ENCODE peak calls at places on chromosomes 6 and 20, in five cellular contexts. I, F, W, C and A are unnamed samples.

GRCh38 chr6:80641591-80641990 is 535.1 kb downstream of the BCKDHB start:
- DNase-seq in I (peak; percentile 66), F (no peak), W (no peak), C (no peak), A (no peak)

GRCh38 chr6:4550227-4550597 is 226.0 kb upstream of the CDYL start:
- DNase-seq in W (no peak), I (no peak), C (no peak), F (no peak), A (no peak)

GRCh38 chr6:111681856-111682255 is 76.2 kb upstream of the TRAF3IP2 start:
- DNase-seq in I (no peak), W (no peak), C (no peak), F (no peak), A (no peak)

GRCh38 chr20:51144476-51144875 is 121.6 kb upstream of the KCNG1 start:
- DNase-seq in F (no peak), W (no peak), I (no peak), C (no peak), A (no peak)

GRCh38 chr20:32179515-32179914 is 28.0 kb downstream of the PLAGL2 start:
- DNase-seq in C (no peak), W (no peak), I (no peak), F (no peak), A (no peak)

GRCh38 chr6:131036616-131037015 is 26.4 kb downstream of the EPB41L2 start:
- DNase-seq in C (no peak), W (no peak), F (no peak), I (no peak), A (no peak)

GRCh38 chr6:104625536-104625935 is 234.2 kb downstream of the HACE1 start:
- DNase-seq in C (no peak), W (no peak), I (peak; percentile 91), F (no peak), A (peak; percentile 46)

GRCh38 chr6:157376706-157377230 is 4.2 kb upstream of the ZDHHC14 start:
- DNase-seq in F (no peak), W (no peak), C (no peak), I (no peak), A (no peak)

GRCh38 chr6:150924808-150925654 is 59.5 kb downstream of the MTHFD1L start:
- DNase-seq in F (no peak), I (peak; percentile 48), C (no peak), W (no peak), A (no peak)

GRCh38 chr20:891121-892080 is 24.7 kb downstream of the ANGPT4 start:
- DNase-seq in W (no peak), C (no peak), F (no peak), I (no peak), A (peak; percentile 93)

GRCh38 chr6:40349566-40350192 is 237.5 kb downstream of the LRFN2 start:
- DNase-seq in F (no peak), I (no peak), W (no peak), C (no peak), A (no peak)

GRCh38 chr6:17054647-17055046 is 47.2 kb upstream of the STMND1 start:
- DNase-seq in C (no peak), W (no peak), I (no peak), F (no peak), A (no peak)

GRCh38 chr6:163745566-163746400 is 331.3 kb downstream of the QKI start:
- DNase-seq in W (peak; percentile 79), F (no peak), C (no peak), I (peak; percentile 98), A (peak; percentile 99)

GRCh38 chr6:90413396-90413795 is 116.8 kb upstream of the BACH2 start:
- DNase-seq in C (no peak), F (no peak), W (no peak), I (no peak), A (no peak)

GRCh38 chr6:107732461-107732860 is 91.7 kb downstream of the SCML4 start:
- DNase-seq in I (no peak), W (no peak), C (no peak), F (no peak), A (no peak)

GRCh38 chr20:43994486-43995100 is 79.9 kb downstream of the TOX2 start:
- DNase-seq in C (no peak), I (peak; percentile 21), W (no peak), F (no peak), A (no peak)

GRCh38 chr6:80268865-80269264 is 162.4 kb downstream of the BCKDHB start:
- DNase-seq in W (no peak), F (no peak), C (no peak), I (no peak), A (no peak)

GRCh38 chr6:46347669-46348068 is 143.6 kb downstream of the RCAN2 start:
- DNase-seq in C (no peak), I (no peak), F (no peak), W (no peak), A (no peak)

GRCh38 chr6:17938885-17939284 is 48.5 kb downstream of the KIF13A start:
- DNase-seq in W (no peak), F (no peak), I (no peak), C (no peak), A (no peak)

GRCh38 chr6:149268768-149269167 is 48.7 kb upstream of the TAB2 start:
- DNase-seq in C (no peak), I (peak; percentile 49), F (no peak), W (peak; percentile 12), A (no peak)

GRCh38 chr6:12844284-12845223 is 128.0 kb downstream of the PHACTR1 start:
- DNase-seq in F (no peak), W (peak; percentile 32), C (peak; percentile 22), I (peak; percentile 3), A (peak; percentile 11)

GRCh38 chr6:129516005-129516404 is 194.0 kb downstream of the ARHGAP18 start:
- DNase-seq in C (no peak), I (no peak), W (no peak), F (no peak), A (no peak)

GRCh38 chr20:38889050-38889449 is 37.2 kb upstream of the FAM83D start:
- DNase-seq in F (no peak), I (no peak), W (no peak), C (no peak), A (no peak)

GRCh38 chr20:57104711-57105110 is 161.7 kb downstream of the BMP7 start:
- DNase-seq in F (no peak), W (no peak), C (no peak), I (no peak), A (no peak)

GRCh38 chr6:26286168-26286854 is 78.7 kb upstream of the BTN3A2 start:
- DNase-seq in F (peak; percentile 59), I (peak; percentile 42), W (peak; percentile 63), C (peak; percentile 16), A (peak; percentile 80)

GRCh38 chr6:157486632-157487031 is 105.6 kb downstream of the ZDHHC14 start:
- DNase-seq in W (no peak), I (no peak), C (no peak), F (no peak), A (no peak)

GRCh38 chr6:68958327-68958726 is 323.2 kb downstream of the ADGRB3 start:
- DNase-seq in F (no peak), C (no peak), I (no peak), W (peak; percentile 3), A (peak; percentile 21)

GRCh38 chr6:170031096-170031471 is 259.8 kb downstream of the DLL1 start:
- DNase-seq in W (no peak), C (no peak), I (no peak), F (no peak), A (no peak)

GRCh38 chr6:21953831-21954801 is 342.7 kb downstream of the PRL start:
- DNase-seq in F (no peak), C (no peak), I (peak; percentile 69), W (peak; percentile 62), A (peak; percentile 45)

GRCh38 chr6:144158133-144158532 is 7.8 kb downstream of the STX11 start:
- DNase-seq in I (peak; percentile 94), F (no peak), W (peak; percentile 76), C (no peak), A (peak; percentile 80)

GRCh38 chr6:166656269-166657206 is 29.5 kb upstream of the RPS6KA2 start:
- DNase-seq in W (no peak), C (no peak), I (no peak), F (no peak), A (no peak)

GRCh38 chr6:30515967-30516753 is 26.9 kb downstream of the HLA-E start:
- DNase-seq in C (peak; percentile 82), F (peak; percentile 92), W (peak; percentile 73), I (peak; percentile 89), A (peak; percentile 81)

GRCh38 chr6:157518399-157519250 is 137.6 kb downstream of the ZDHHC14 start:
- DNase-seq in C (no peak), I (no peak), F (no peak), W (no peak), A (no peak)